ENCODE peak calls at places on chromosomes 4 and X, in seven cellular contexts. One of them, this sample, is unnamed.
A peak's percentile ranks its signal among the peaks of the same experiment; 100 is the strongest.

GRCh38 chr4:127782025-127782274 is 172 bp upstream of the HSPA4L start:
- DNase-seq in NCI-H748 treated with DMSO at 0.1 percent for 48 hours: no peak
- DNase-seq in pons: peak; percentile 83
- DNase-seq in pancreas: no peak
- DNase-seq in ELR: peak; percentile 86
- DNase-seq in RPMI8226: peak; percentile 80
- DNase-seq in T-helper 1 cell: no peak
- DNase-seq in this sample: no peak

GRCh38 chr4:64784125-64784524 is 374.9 kb upstream of the TECRL start:
- DNase-seq in NCI-H748 treated with DMSO at 0.1 percent for 48 hours: no peak
- DNase-seq in pons: no peak
- DNase-seq in pancreas: no peak
- DNase-seq in ELR: peak; percentile 19
- DNase-seq in RPMI8226: no peak
- DNase-seq in T-helper 1 cell: no peak
- DNase-seq in this sample: no peak

GRCh38 chr4:3009422-3009821 is 46.1 kb downstream of the GRK4 start:
- DNase-seq in NCI-H748 treated with DMSO at 0.1 percent for 48 hours: no peak
- DNase-seq in pons: peak; percentile 45
- DNase-seq in pancreas: no peak
- DNase-seq in ELR: peak; percentile 31
- DNase-seq in RPMI8226: peak; percentile 32
- DNase-seq in T-helper 1 cell: no peak
- DNase-seq in this sample: no peak

GRCh38 chrX:133394765-133395164 is 20.5 kb downstream of the GPC4 start:
- DNase-seq in NCI-H748 treated with DMSO at 0.1 percent for 48 hours: no peak
- DNase-seq in pons: no peak
- DNase-seq in pancreas: no peak
- DNase-seq in ELR: no peak
- DNase-seq in RPMI8226: no peak
- DNase-seq in T-helper 1 cell: no peak
- DNase-seq in this sample: no peak

GRCh38 chr4:80027611-80028010 is 45.4 kb downstream of the ANTXR2 start:
- DNase-seq in NCI-H748 treated with DMSO at 0.1 percent for 48 hours: no peak
- DNase-seq in pons: no peak
- DNase-seq in pancreas: no peak
- DNase-seq in ELR: no peak
- DNase-seq in RPMI8226: no peak
- DNase-seq in T-helper 1 cell: no peak
- DNase-seq in this sample: no peak

GRCh38 chr4:87896020-87896621 is 63.4 kb downstream of the MEPE start:
- DNase-seq in NCI-H748 treated with DMSO at 0.1 percent for 48 hours: no peak
- DNase-seq in pons: peak; percentile 69
- DNase-seq in pancreas: no peak
- DNase-seq in ELR: peak; percentile 84
- DNase-seq in RPMI8226: no peak
- DNase-seq in T-helper 1 cell: no peak
- DNase-seq in this sample: no peak

GRCh38 chr4:99234331-99235010 is 15.4 kb upstream of the ADH6 start:
- DNase-seq in NCI-H748 treated with DMSO at 0.1 percent for 48 hours: no peak
- DNase-seq in pons: no peak
- DNase-seq in pancreas: no peak
- DNase-seq in ELR: no peak
- DNase-seq in RPMI8226: no peak
- DNase-seq in T-helper 1 cell: no peak
- DNase-seq in this sample: no peak

GRCh38 chr4:154691229-154691628 is 52.6 kb upstream of the LRAT start:
- DNase-seq in NCI-H748 treated with DMSO at 0.1 percent for 48 hours: no peak
- DNase-seq in pons: no peak
- DNase-seq in pancreas: no peak
- DNase-seq in ELR: no peak
- DNase-seq in RPMI8226: no peak
- DNase-seq in T-helper 1 cell: no peak
- DNase-seq in this sample: no peak

GRCh38 chr4:112002301-112002700 is 143.0 kb upstream of the FAM241A start:
- DNase-seq in NCI-H748 treated with DMSO at 0.1 percent for 48 hours: no peak
- DNase-seq in pons: no peak
- DNase-seq in pancreas: no peak
- DNase-seq in ELR: no peak
- DNase-seq in RPMI8226: no peak
- DNase-seq in T-helper 1 cell: no peak
- DNase-seq in this sample: no peak